ENCODE peak calls at places on chromosomes 3 and 15, in four cellular contexts. F is upper lobe of right lung, E is A549, Z is SJSA1. I is an unnamed sample.

GRCh38 chr3:136353461-136353860 is 103.3 kb downstream of the PCCB start:
- DNase-seq in F (no peak), E (no peak), Z (no peak), I (no peak)

GRCh38 chr15:77650285-77650684 is 17.6 kb upstream of the LINGO1 start:
- DNase-seq in F (no peak), E (peak; percentile 46), Z (no peak), I (no peak)

GRCh38 chr15:64813075-64813474 is 12.4 kb downstream of the PIF1 start:
- DNase-seq in F (no peak), E (no peak), Z (no peak), I (no peak)

GRCh38 chr3:146496246-146496645 is 26.9 kb upstream of the PLSCR2 start:
- DNase-seq in F (no peak), E (no peak), Z (no peak), I (no peak)

GRCh38 chr3:47664519-47664918 is 85.9 kb upstream of the CSPG5 start:
- DNase-seq in F (no peak), E (peak; percentile 33), Z (no peak), I (no peak)

GRCh38 chr3:38497026-38497425 is 886 bp downstream of the EXOG start:
- DNase-seq in F (no peak), E (no peak), Z (no peak), I (no peak)

GRCh38 chr15:81001180-81002003 is 669 bp downstream of the TLNRD1 start:
- DNase-seq in F (peak; percentile 84), E (peak; percentile 59), Z (peak; percentile 63), I (peak; percentile 78)

GRCh38 chr3:52106951-52107611 is 47.1 kb downstream of the POC1A start:
- DNase-seq in F (no peak), E (no peak), Z (no peak), I (no peak)

GRCh38 chr3:197149528-197149927 is 119.9 kb upstream of the MELTF start:
- DNase-seq in F (no peak), E (no peak), Z (no peak), I (no peak)

GRCh38 chr15:60941448-60941847 is 287.7 kb downstream of the RORA start:
- DNase-seq in F (no peak), E (no peak), Z (no peak), I (no peak)

GRCh38 chr3:41290306-41290705 is 91.0 kb downstream of the CTNNB1 start:
- DNase-seq in F (no peak), E (no peak), Z (no peak), I (no peak)

GRCh38 chr3:133941390-133941789 is 45.7 kb upstream of the RAB6B start:
- DNase-seq in F (no peak), E (no peak), Z (no peak), I (no peak)

GRCh38 chr3:138945646-138946553 is 1.0 kb downstream of the FOXL2 start:
- DNase-seq in F (no peak), E (peak; percentile 35), Z (no peak), I (no peak)

GRCh38 chr3:46895761-46896160 is 18.2 kb downstream of the PTH1R start:
- DNase-seq in F (no peak), E (no peak), Z (no peak), I (no peak)

GRCh38 chr3:47512416-47513124 is 942 bp downstream of the ELP6 start:
- DNase-seq in F (peak; percentile 70), E (no peak), Z (no peak), I (no peak)

GRCh38 chr15:71060983-71061382 is 54.3 kb upstream of the THSD4 start:
- DNase-seq in F (no peak), E (no peak), Z (no peak), I (no peak)

GRCh38 chr3:124113475-124113874 is 121.6 kb upstream of the ROPN1 start:
- DNase-seq in F (no peak), E (no peak), Z (no peak), I (no peak)

GRCh38 chr15:90870354-90871096 is 2.1 kb downstream of the FURIN start:
- DNase-seq in F (no peak), E (no peak), Z (no peak), I (no peak)

GRCh38 chr3:149448331-149448831 is 26.1 kb upstream of the TM4SF4 start:
- DNase-seq in F (no peak), E (no peak), Z (no peak), I (no peak)

GRCh38 chr15:55587321-55588069 is 650 bp downstream of the PYGO1 start:
- DNase-seq in F (no peak), E (peak; percentile 75), Z (peak; percentile 57), I (no peak)

GRCh38 chr3:23739536-23739935 is 66.2 kb upstream of the UBE2E1 start:
- DNase-seq in F (no peak), E (no peak), Z (no peak), I (no peak)

GRCh38 chr3:188051801-188052228 is 102.1 kb upstream of the LPP start:
- DNase-seq in F (no peak), E (no peak), Z (no peak), I (no peak)

GRCh38 chr3:53845881-53846133 is 412 bp downstream of the CHDH start:
- DNase-seq in F (no peak), E (no peak), Z (no peak), I (no peak)

GRCh38 chr3:19931180-19931692 is 2.8 kb downstream of the EFHB start:
- DNase-seq in F (no peak), E (no peak), Z (no peak), I (no peak)

GRCh38 chr3:142285057-142285666 is 59.8 kb upstream of the GK5 start:
- DNase-seq in F (no peak), E (no peak), Z (no peak), I (no peak)

GRCh38 chr3:61582287-61582686 is 20.9 kb downstream of the PTPRG start:
- DNase-seq in F (no peak), E (no peak), Z (no peak), I (no peak)

GRCh38 chr15:58182460-58183163 is 44.4 kb downstream of the AQP9 start:
- DNase-seq in F (no peak), E (peak; percentile 75), Z (peak; percentile 46), I (no peak)

GRCh38 chr15:63189955-63190691 is 717 bp downstream of the RAB8B start:
- DNase-seq in F (no peak), E (no peak), Z (no peak), I (no peak)

GRCh38 chr15:63194291-63194681 is 4.9 kb downstream of the RAB8B start:
- DNase-seq in F (no peak), E (no peak), Z (no peak), I (no peak)

GRCh38 chr15:63190993-63191392 is 1.6 kb downstream of the RAB8B start:
- DNase-seq in F (no peak), E (no peak), Z (no peak), I (no peak)

GRCh38 chr15:63191895-63192603 is 2.6 kb downstream of the RAB8B start:
- DNase-seq in F (no peak), E (no peak), Z (no peak), I (no peak)

DNA sequence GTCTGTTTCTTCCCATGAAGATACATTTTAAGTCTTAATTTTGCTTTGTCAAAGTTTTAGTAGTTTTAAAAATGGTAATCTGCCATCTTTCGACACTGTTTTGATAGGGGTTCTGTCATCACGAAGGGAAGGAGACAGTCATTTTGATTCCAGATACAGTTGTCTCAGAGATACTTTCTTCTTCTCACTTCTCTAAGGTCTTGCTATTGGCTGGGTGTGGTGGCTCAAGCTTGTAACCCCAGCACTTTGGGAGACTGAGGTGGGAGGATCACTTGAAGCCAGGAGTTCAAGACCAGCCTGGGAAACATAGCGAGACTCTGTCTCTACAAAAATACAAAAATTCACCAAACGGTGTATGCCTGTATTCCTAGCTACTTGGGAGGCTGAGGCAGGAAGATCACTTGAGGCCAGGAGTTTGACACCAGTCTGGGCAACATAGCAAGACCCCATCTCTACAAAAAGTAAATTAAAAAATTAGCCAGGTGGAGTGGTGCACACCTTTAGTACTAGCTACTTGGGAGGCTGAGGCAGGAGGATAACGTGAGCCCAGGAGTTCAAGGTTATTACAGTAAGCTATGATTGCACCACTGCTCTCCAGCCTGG is 3.3 kb downstream of the RAB8B start:
- DNase-seq in F (no peak), E (no peak), Z (no peak), I (no peak)
- H3K4me3 ChIP-seq in F (peak overlapping the region; percentile 8), E (no peak overlapping the region), Z (no peak overlapping the region), I (no peak overlapping the region)

GRCh38 chr3:10551139-10551538 is 45.8 kb upstream of the ATP2B2 start:
- DNase-seq in F (peak; percentile 32), E (no peak), Z (no peak), I (no peak)
- H3K4me3 ChIP-seq in F (no peak overlapping the region), E (no peak overlapping the region), Z (no peak overlapping the region), I (no peak overlapping the region)

GRCh38 chr3:112093180-112093522 is 7.0 kb downstream of the C3orf52 start:
- DNase-seq in F (no peak), E (no peak), Z (no peak), I (no peak)
- H3K4me3 ChIP-seq in F (no peak overlapping the region), E (no peak overlapping the region), Z (no peak overlapping the region), I (no peak overlapping the region)

DNA sequence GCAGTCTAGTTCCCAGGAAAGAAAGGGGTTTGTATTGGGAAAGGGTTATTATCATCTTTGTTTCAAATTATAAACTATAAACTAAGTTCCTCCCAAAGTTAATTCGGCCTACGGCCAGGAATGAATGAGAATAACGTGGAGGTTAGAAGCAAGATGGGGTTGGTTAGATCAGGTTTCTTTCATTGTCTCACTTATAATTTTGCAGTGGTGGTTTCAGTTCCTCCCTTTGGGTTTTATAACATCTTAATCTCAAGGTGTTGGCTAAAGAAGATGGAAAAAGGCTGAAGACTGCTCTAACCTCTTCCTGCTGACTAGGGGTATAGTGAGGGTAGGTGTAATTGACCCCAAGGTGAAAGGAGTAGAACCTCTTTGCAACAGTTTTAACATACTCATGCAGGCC is 1050.7 kb downstream of the OTOL1 start:
- DNase-seq in F (no peak), E (no peak), Z (no peak), I (no peak)
- H3K4me3 ChIP-seq in F (no peak overlapping the region), E (no peak overlapping the region), Z (no peak overlapping the region), I (no peak overlapping the region)

DNA sequence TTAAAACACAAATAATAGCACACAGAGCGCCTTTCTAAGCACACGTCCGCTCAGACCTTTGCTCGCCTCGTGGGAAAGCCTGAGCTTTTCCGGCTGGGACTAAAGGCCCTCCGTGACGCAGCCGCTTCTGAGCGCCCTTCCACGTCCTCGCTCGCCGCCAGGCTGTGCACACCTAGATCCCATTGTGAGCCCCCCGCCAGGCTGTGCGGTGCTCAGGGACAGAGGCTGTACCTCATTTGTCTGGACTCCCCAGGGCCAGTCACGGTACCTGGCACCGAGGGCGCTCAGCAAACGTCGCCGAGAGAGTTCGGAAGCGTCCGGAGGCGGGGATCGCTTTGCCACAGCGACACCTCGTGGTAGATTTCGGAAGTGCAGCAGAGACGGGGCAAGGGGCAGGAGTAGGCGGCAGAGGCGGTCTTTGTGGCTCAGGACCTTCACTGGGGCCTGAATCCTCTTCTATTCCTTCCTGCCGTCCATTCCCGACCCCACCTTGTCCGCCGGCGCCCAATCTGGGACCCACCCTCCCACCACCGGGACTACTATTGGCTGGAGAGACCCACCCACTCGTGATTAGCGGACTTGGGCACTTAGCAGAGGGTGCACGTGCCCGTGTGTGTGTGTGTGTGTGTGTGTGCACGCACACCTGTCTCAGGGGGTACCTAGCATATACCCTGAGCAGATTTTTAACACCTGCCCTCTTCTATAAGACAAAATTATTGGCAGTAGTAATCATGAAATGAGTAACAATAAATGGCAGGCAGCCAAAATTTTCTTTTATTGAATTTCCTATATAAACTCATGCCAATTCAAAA is 65.6 kb downstream of the RHCG start:
- DNase-seq in F (peak; percentile 91), E (peak; percentile 96), Z (peak; percentile 76), I (no peak)
- H3K4me3 ChIP-seq in F (peak overlapping the region; percentile 47), E (peak overlapping the region; percentile 41), Z (peak overlapping the region; percentile 24), I (peak overlapping the region; percentile 27)